ENCODE peak calls at places on chromosomes 12 and 14, in four cellular contexts. V is tibial artery; Y is GM23248; J is CD8-positive, alpha-beta memory T cell. M is an unnamed sample. For H3K9me3 and H3K36me3, the result is how much of the 10 kb centered on the place peaks cover.

GRCh38 chr12:76201316-76201715 is 116.8 kb upstream of the NAP1L1 start:
- DNase-seq in V (no peak), Y (no peak), J (no peak), M (no peak)

GRCh38 chr12:130342842-130343241 is 5.2 kb downstream of the PIWIL1 start:
- DNase-seq in V (no peak), Y (no peak), J (no peak), M (no peak)

GRCh38 chr12:109883429-109883828 is 3.1 kb upstream of the GLTP start:
- DNase-seq in V (no peak), Y (no peak), J (no peak), M (peak)

GRCh38 chr12:212383-212798 is 1.6 kb downstream of the SLC6A12 start:
- DNase-seq in V (no peak), Y (no peak), J (no peak), M (no peak)

GRCh38 chr14:32710351-32711102 is 228.2 kb upstream of the NPAS3 start:
- DNase-seq in V (no peak), Y (peak), J (no peak), M (no peak)

GRCh38 chr12:124849382-124849781 is 14.3 kb downstream of the SCARB1 start:
- DNase-seq in V (no peak), Y (no peak), J (no peak), M (no peak)

GRCh38 chr14:24052656-24053547 is 1.1 kb downstream of the CARMIL3 start:
- DNase-seq in V (no peak), Y (peak), J (peak), M (no peak)

GRCh38 chr12:30200864-30201263 is 417.1 kb upstream of the TMTC1 start:
- DNase-seq in V (no peak), Y (peak), J (no peak), M (no peak)

GRCh38 chr14:62445570-62445969 is 599.7 kb downstream of the KCNH5 start:
- DNase-seq in V (no peak), Y (no peak), J (no peak), M (no peak)

GRCh38 chr14:61476737-61477410 is 155.5 kb downstream of the PRKCH start:
- DNase-seq in V (peak), Y (peak), J (peak), M (peak)

GRCh38 chr12:46661161-46661845 is 164.5 kb downstream of the SLC38A4 start:
- DNase-seq in V (peak), Y (peak), J (no peak), M (peak)

GRCh38 chr12:111157486-111157885 is 211.4 kb downstream of the PHETA1 start:
- DNase-seq in V (no peak), Y (no peak), J (no peak), M (no peak)

GRCh38 chr14:92880351-92880750 is 42.6 kb upstream of the CHGA start:
- DNase-seq in V (no peak), Y (peak), J (no peak), M (no peak)

GRCh38 chr14:50846171-50846880 is 15.4 kb upstream of the NIN start:
- DNase-seq in V (no peak), Y (peak), J (no peak), M (peak)

GRCh38 chr14:68564236-68564825 is 228.5 kb downstream of the ZFP36L1 start:
- DNase-seq in V (no peak), Y (no peak), J (no peak), M (no peak)

GRCh38 chr14:22471545-22472121 is 117.4 kb downstream of the DAD1 start:
- DNase-seq in V (no peak), Y (no peak), J (no peak), M (peak)

GRCh38 chr14:95523051-95523817 is 6.8 kb upstream of the SYNE3 start:
- DNase-seq in V (no peak), Y (no peak), J (no peak), M (no peak)

GRCh38 chr12:34598851-34599529 is 576.7 kb downstream of the ALG10 start:
- DNase-seq in V (no peak), Y (no peak), J (no peak), M (no peak)

GRCh38 chr12:34598352-34598827 is 576.1 kb downstream of the ALG10 start:
- DNase-seq in V (no peak), Y (no peak), J (no peak), M (no peak)

GRCh38 chr12:34595749-34596733 is 573.7 kb downstream of the ALG10 start:
- DNase-seq in V (no peak), Y (no peak), J (no peak), M (no peak)

GRCh38 chr12:34599530-34600513 is 577.5 kb downstream of the ALG10 start:
- DNase-seq in V (no peak), Y (no peak), J (no peak), M (no peak)

DNA sequence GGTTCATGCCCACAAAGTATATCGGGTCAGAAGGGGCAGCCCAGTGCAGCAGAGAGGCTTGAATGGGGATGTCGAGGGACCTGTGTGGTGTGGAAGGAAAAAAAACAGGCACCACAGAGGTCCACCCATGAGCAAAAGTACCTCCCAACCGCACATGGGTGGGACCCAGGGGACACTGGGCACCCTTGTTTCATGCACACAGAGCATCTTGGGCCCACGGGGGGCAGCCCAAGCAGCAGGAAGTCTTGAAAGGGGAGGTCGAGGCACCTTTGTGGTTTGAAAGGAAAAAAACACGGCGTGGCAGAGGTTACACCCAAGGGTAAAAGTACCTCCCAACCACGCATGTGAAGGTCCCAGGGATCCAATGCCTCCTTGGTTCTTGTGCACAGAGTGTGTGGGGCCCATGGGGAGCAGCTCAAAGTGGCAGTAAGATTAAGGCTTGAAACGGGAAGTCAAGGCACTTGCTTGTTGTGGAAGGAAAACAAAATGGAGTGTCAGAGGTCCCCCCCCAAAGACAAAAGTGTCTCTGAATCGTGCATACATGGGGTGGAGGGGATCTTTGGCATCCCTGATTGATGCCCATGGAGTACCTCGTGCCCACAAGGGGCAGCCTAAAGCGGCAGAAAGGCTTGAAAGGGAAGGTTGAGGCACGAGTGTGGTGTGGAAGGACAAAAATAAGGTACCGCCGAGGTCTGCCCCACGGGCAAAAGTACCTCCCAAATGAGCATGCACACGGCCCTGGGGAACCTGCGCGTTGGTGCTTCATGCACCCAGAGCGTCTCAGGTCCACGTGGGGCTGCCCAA is 575.5 kb downstream of the ALG10 start:
- DNase-seq in V (no peak), Y (no peak), J (no peak), M (no peak)
- H3K9me3 ChIP-seq in V (under half), Y (under half), J (under half), M (half or more)

GRCh38 chr12:47849261-47849660 is 29.6 kb upstream of the HDAC7 start:
- DNase-seq in V (no peak), Y (no peak), J (no peak), M (no peak)

GRCh38 chr12:47852096-47852571 is 32.4 kb upstream of the HDAC7 start:
- DNase-seq in V (no peak), Y (no peak), J (no peak), M (no peak)

GRCh38 chr12:47850153-47851084 is 30.7 kb upstream of the HDAC7 start:
- DNase-seq in V (no peak), Y (no peak), J (no peak), M (no peak)

GRCh38 chr12:47848853-47849252 is 29.1 kb upstream of the HDAC7 start:
- DNase-seq in V (no peak), Y (no peak), J (no peak), M (peak)

DNA sequence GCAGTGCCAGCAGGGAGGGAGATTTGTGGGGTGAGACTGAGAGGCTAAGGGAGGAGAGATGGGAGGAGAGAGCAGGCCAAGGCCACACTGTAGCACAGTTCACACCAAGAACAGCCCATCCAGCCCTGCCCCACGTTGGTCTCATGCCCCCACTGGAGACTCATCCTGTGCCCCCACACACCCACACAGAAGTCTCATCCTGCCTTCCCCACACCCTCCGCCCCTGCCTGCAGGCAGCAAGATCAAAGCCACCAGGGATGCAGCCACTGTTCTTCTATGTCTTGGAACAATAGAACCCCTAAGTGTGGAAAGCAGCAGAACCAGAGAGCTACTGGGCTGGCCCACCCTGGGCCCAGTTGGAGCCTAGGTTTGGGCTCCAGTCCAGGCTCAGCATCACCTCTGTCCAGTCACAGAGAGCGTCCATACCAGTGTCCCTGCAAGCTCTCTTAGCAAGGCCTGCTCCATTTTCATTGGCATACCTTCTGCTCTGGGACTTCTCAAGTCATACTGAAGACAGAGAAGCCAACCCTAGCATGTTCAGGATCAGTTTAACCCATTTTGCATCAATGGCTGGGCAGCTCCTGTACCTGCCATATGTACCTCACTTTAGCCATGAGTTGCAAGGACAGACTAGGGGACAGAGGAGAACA is 31.7 kb upstream of the HDAC7 start:
- DNase-seq in V (no peak), Y (peak), J (no peak), M (no peak)
- H3K36me3 ChIP-seq in V (under half), Y (under half), J (under half), M (under half)

DNA sequence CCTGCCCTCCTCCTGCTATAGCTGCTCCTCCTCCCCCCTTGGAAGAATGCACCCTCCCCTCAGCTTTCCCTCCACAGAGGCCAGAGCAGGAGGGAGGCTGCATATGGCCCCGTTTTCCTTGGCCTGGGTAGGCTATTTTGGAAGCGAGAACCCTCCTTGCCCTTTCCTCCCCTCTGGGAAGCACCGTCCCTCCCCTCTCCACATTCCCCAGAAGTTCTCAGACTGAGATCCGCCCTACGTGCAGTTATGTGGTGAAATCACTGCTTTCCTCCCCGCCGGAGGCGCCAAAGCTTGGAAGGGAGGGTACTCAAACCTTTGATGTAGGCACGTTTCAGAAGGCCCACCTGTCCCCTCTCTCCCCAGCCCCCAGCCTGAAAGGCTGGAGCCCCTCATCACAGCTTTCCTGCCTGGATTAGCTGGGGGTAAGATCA is 47.8 kb downstream of the SMUG1 start:
- DNase-seq in V (peak), Y (peak), J (no peak), M (no peak)
- H3K27ac ChIP-seq in V (peak), Y (peak), J (no peak), M (no peak)

DNA sequence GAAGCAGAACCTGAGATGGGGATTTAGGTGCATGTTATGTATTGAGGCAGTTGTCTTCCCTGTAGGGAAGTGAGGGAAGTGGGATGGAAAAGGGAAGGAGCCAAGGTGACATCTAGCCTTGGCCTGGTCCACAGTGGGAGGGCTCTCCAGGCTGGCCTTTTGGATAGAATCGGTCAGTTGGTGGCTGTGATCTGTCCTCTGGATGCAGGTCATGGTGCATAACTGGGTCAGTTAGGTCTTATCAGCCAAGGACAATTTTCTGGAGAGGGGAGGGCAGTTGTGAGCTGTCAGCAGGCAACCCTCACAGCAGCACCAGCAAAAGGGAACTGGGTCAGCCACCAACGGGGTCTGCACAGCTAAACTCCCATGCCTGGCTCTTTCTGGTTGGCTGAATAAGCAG is 9.6 kb downstream of the SERPINA12 start:
- DNase-seq in V (no peak), Y (no peak), J (no peak), M (no peak)
- H3K9me3 ChIP-seq in V (under half), Y (under half), J (under half), M (under half)

GRCh38 chr12:57158665-57159064 is 11.2 kb upstream of the LRP1-AS start:
- DNase-seq in V (no peak), Y (no peak), J (no peak), M (no peak)
- H3K36me3 ChIP-seq in V (half or more), Y (half or more), J (under half), M (under half)

GRCh38 chr12:80472912-80473500 is 29.0 kb downstream of the PTPRQ start:
- DNase-seq in V (no peak), Y (peak), J (no peak), M (peak)

GRCh38 chr12:80469681-80470080 is 25.6 kb downstream of the PTPRQ start:
- DNase-seq in V (no peak), Y (peak), J (no peak), M (no peak)

GRCh38 chr12:80470403-80470802 is 26.4 kb downstream of the PTPRQ start:
- DNase-seq in V (no peak), Y (no peak), J (no peak), M (no peak)

GRCh38 chr12:80472241-80472640 is 28.2 kb downstream of the PTPRQ start:
- DNase-seq in V (no peak), Y (no peak), J (no peak), M (no peak)
- H3K27ac ChIP-seq in V (no peak), Y (no peak), J (no peak), M (no peak)

GRCh38 chr14:35337074-35337556 is 44.9 kb downstream of the PSMA6 start:
- DNase-seq in V (no peak), Y (no peak), J (no peak), M (no peak)

GRCh38 chr14:35337557-35338255 is 45.5 kb downstream of the PSMA6 start:
- DNase-seq in V (no peak), Y (no peak), J (no peak), M (peak)

GRCh38 chr14:35333797-35334743 is 41.9 kb downstream of the PSMA6 start:
- DNase-seq in V (no peak), Y (no peak), J (peak), M (no peak)

GRCh38 chr14:35336171-35337073 is 44.2 kb downstream of the PSMA6 start:
- DNase-seq in V (peak), Y (no peak), J (no peak), M (peak)

GRCh38 chr14:35335388-35336092 is 43.4 kb downstream of the PSMA6 start:
- DNase-seq in V (peak), Y (no peak), J (no peak), M (no peak)
- H3K9me3 ChIP-seq in V (under half), Y (under half), J (under half), M (under half)

DNA sequence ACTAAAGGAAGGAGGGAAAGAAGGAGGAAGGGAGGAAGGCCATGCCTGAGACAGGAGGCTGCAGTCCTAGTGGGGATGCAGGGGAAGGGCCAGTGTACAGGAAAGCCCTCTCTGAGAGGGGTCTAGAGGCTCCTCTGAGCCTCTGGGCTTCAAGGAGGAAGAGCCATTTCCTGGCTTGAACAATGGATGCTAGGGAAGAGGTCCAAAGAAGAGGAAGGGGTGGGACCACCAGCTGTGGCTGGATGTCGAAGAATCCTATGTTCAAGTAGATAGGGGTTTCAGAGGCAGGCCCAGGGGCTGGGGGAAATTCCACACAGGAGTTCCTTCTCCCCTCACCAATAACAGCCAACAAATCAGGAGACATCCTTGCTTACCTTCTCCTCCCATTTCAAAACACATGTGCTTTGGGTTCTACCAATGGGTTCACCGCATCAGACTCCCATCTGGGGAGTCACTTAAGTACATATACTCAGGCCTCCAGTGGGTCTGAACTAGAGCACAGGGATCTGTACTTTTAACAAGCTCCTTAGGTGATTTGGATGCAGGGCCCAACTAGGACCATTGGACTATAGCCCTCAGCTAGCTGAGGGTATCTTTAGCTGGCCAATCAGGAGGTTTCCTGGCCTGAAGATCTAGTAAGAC is 32.4 kb downstream of the PRPF40B start:
- DNase-seq in V (no peak), Y (no peak), J (no peak), M (no peak)
- H3K36me3 ChIP-seq in V (under half), Y (under half), J (under half), M (under half)

M was measured in mammary epithelial cell.